ENCODE peak calls at places on chromosomes 16 and 17, in seven cellular contexts. D, W, S, T, U, K and F are unnamed samples.

GRCh38 chr17:50511058-50511457 is 2.8 kb downstream of the MYCBPAP start:
- DNase-seq in K (no peak), U (no peak), W (no peak), T (peak; percentile 57), S (no peak), D (peak; percentile 50), F (peak; percentile 73)

GRCh38 chr17:6046431-6046830 is 23.7 kb upstream of the WSCD1 start:
- DNase-seq in D (no peak), W (no peak), S (no peak), T (no peak), U (no peak), K (no peak), F (no peak)

GRCh38 chr16:88479795-88480760 is 27.0 kb downstream of the ZFPM1 start:
- DNase-seq in K (no peak), D (no peak), U (no peak), T (no peak), W (peak; percentile 91), S (no peak), F (no peak)

GRCh38 chr16:15055141-15056053 is 477 bp downstream of the NTAN1 start:
- DNase-seq in D (peak; percentile 23), U (peak; percentile 26), S (peak; percentile 84), K (no peak), T (peak; percentile 37), W (peak; percentile 49), F (peak; percentile 65)

GRCh38 chr17:81578038-81578441 is 25.9 kb upstream of the FAAP100 start:
- DNase-seq in K (no peak), S (no peak), U (no peak), T (no peak), D (peak; percentile 31), W (no peak), F (no peak)

GRCh38 chr16:85699628-85700027 is 10.9 kb upstream of the GINS2 start:
- DNase-seq in S (no peak), U (no peak), T (peak; percentile 91), K (no peak), D (peak; percentile 75), W (peak; percentile 62), F (no peak)

GRCh38 chr17:57271821-57272220 is 15.5 kb downstream of the MSI2 start:
- DNase-seq in S (no peak), T (no peak), W (no peak), D (no peak), U (no peak), K (peak; percentile 52), F (no peak)

GRCh38 chr17:30393491-30393890 is 14.8 kb downstream of the CPD start:
- DNase-seq in S (no peak), U (no peak), D (peak; percentile 29), T (no peak), W (no peak), K (no peak), F (no peak)

GRCh38 chr16:70725024-70725911 is 39.4 kb upstream of the MTSS2 start:
- DNase-seq in D (no peak), K (no peak), T (no peak), S (no peak), U (no peak), W (no peak), F (no peak)

GRCh38 chr17:66549731-66550207 is 247.4 kb downstream of the PRKCA start:
- DNase-seq in T (peak; percentile 55), K (no peak), U (no peak), D (peak; percentile 90), S (no peak), W (no peak), F (no peak)

GRCh38 chr17:79814966-79815835 is 18.3 kb upstream of the CBX8 start:
- DNase-seq in S (no peak), U (no peak), T (no peak), W (peak; percentile 88), K (peak; percentile 82), D (no peak), F (no peak)

DNA sequence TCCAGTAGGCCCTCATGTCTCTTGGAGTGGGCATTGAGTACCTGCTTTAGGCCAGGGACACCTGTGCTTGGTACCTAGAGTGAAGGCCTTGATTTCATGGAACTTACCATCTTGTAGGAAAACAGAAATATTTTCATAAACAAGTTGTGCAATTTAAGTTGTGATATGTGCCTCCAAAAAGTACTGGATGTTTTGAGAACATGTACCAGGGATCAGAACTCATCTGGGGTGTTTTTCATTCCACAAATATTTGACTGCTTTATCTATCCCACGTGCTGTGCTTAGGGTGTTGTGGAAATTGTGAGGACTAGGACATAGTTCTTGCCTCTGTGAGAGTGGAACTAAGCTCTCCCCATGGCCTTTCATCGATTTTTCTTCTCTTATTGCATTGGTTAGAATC is 8.8 kb downstream of the NKD1 start:
- DNase-seq in T (no peak), D (no peak), U (no peak), S (no peak), W (no peak), K (no peak), F (no peak)
- TF ChIP-seq POLR2A in T (no peak), D (no peak), U (no peak), S (no peak), W (no peak), K (no peak), F (no peak)

DNA sequence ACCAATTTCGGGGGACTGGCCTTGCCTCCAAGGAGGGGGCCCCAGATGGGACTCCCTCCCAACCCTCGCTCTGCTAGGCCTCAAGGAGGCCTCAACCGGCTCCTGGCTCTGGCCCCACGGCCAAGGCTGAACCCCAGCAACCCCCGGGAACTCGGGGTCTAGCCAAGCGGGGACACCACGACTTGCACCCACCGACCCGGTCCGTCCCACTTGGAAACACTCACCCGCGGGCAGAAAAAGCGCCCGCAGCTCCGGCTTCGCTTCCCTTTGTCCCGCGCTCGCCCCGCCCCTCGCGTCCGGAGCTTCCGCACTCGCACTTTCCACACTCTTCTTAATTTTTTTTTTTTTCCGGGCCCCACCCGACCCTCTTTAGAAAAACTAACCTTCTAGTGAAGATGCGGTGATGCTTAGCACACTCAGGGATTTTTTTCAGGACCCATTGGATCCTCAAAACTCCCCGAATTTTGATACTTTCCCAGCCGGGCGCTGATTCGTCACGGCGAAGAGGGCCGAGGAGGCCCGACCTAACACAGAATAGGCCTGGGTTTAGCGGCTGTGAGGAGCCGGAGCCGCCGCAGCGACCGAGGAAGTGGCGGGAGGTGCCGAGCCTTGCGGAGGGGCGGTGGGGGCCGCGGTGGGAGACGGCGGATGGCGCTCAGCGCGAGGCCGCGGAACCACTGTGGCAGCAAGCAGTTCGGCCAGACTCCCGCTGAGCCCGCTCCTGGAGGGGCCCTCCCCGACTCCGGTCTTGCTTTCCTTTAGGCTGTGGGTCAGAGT is at the start of gene SMARCE1:
- DNase-seq in U (peak; percentile 77), D (peak; percentile 67), K (peak; percentile 53), S (peak; percentile 84), W (peak; percentile 66), T (peak; percentile 36), F (peak; percentile 54)
- TF ChIP-seq POLR2A in U (peak; percentile 86), D (peak; percentile 75), K (peak; percentile 29), S (no peak), W (peak; percentile 76), T (peak; percentile 76), F (peak; percentile 67)

GRCh38 chr16:2188395-2188794 is 8.0 kb downstream of the CASKIN1 start:
- DNase-seq in T (no peak), U (no peak), S (no peak), K (no peak), W (no peak), D (no peak), F (no peak)

GRCh38 chr16:2189252-2189893 is 7.0 kb downstream of the CASKIN1 start:
- DNase-seq in K (no peak), W (no peak), U (no peak), T (no peak), D (no peak), S (no peak), F (no peak)

GRCh38 chr16:2191446-2191706 is 5.0 kb downstream of the CASKIN1 start:
- DNase-seq in D (no peak), W (no peak), U (no peak), T (no peak), S (no peak), K (no peak), F (no peak)

GRCh38 chr16:2190659-2191445 is 5.6 kb downstream of the CASKIN1 start:
- DNase-seq in T (no peak), D (no peak), S (no peak), W (no peak), K (no peak), U (no peak), F (no peak)

GRCh38 chr16:2190002-2190658 is 6.3 kb downstream of the CASKIN1 start:
- DNase-seq in K (no peak), D (no peak), T (no peak), U (no peak), S (no peak), W (no peak), F (no peak)
- TF ChIP-seq POLR2A in K (no peak), D (no peak), T (no peak), U (no peak), S (no peak), W (no peak), F (no peak)

GRCh38 chr17:73595931-73596330 is 48.3 kb downstream of the SDK2 start:
- DNase-seq in T (no peak), W (no peak), K (no peak), D (no peak), S (no peak), U (no peak), F (no peak)
- TF ChIP-seq POLR2A in T (no peak), W (no peak), K (no peak), D (no peak), S (no peak), U (no peak), F (no peak)